ENCODE peak calls at places on chromosomes 3 and 15, in ten cellular contexts. G, Y, P, M, W, N, K, U, A and V are unnamed samples.

GRCh38 chr3:64048631-64049061 is 25.4 kb upstream of the PSMD6 start:
- DNase-seq in K (no peak), Y (peak; percentile 35), N (no peak), M (no peak), W (no peak), A (no peak), U (no peak), P (no peak), G (no peak), V (no peak)

GRCh38 chr3:174218011-174218410 is 641.1 kb upstream of the NAALADL2 start:
- DNase-seq in M (no peak), A (no peak), G (no peak), P (no peak), Y (no peak), N (no peak), U (no peak), K (peak; percentile 6), W (no peak), V (no peak)

GRCh38 chr3:142270407-142270806 is 45.0 kb upstream of the GK5 start:
- DNase-seq in A (no peak), P (no peak), G (peak; percentile 75), M (no peak), N (no peak), W (no peak), K (no peak), U (no peak), Y (no peak), V (no peak)

GRCh38 chr3:46970391-46971091 is 6.0 kb downstream of the CCDC12 start:
- DNase-seq in U (no peak), Y (peak; percentile 41), K (no peak), M (no peak), N (no peak), P (no peak), A (no peak), W (no peak), G (no peak), V (no peak)

GRCh38 chr3:196684548-196685407 is 27.3 kb downstream of the CEP19 start:
- DNase-seq in N (peak; percentile 23), W (peak; percentile 71), G (peak; percentile 71), K (peak; percentile 34), A (peak; percentile 64), Y (peak; percentile 59), P (peak; percentile 80), M (peak; percentile 55), U (peak; percentile 57), V (peak; percentile 79)

GRCh38 chr3:116852801-116853200 is 143.2 kb downstream of the TUSC7 start:
- DNase-seq in M (no peak), P (no peak), Y (no peak), W (no peak), G (no peak), A (no peak), U (no peak), N (no peak), K (no peak), V (no peak)

GRCh38 chr15:31977812-31978662 is 52.3 kb upstream of the CHRNA7 start:
- DNase-seq in M (peak; percentile 53), G (peak; percentile 62), U (peak; percentile 88), K (peak; percentile 21), A (peak; percentile 86), Y (no peak), W (peak; percentile 86), N (peak; percentile 7), P (peak; percentile 50), V (peak; percentile 88)

GRCh38 chr3:122066331-122067213 is 11.4 kb downstream of the CD86 start:
- DNase-seq in K (no peak), W (no peak), Y (no peak), A (no peak), G (no peak), P (peak; percentile 65), U (no peak), N (no peak), M (no peak), V (no peak)

GRCh38 chr3:1055870-1056269 is 37.0 kb upstream of the CNTN6 start:
- DNase-seq in W (no peak), K (no peak), Y (no peak), U (no peak), P (no peak), A (no peak), N (no peak), M (no peak), G (no peak), V (no peak)

GRCh38 chr3:51445544-51446280 is 54.1 kb downstream of the DCAF1 start:
- DNase-seq in W (no peak), K (no peak), M (no peak), Y (no peak), G (no peak), A (no peak), U (no peak), N (no peak), P (no peak), V (no peak)

GRCh38 chr15:70095387-70096214 is 2.1 kb downstream of the TLE3 start:
- DNase-seq in P (peak; percentile 83), K (no peak), N (no peak), W (peak; percentile 75), M (no peak), U (peak; percentile 74), A (no peak), Y (no peak), G (peak; percentile 28), V (peak; percentile 65)

GRCh38 chr15:64855206-64856000 is 13.7 kb downstream of the PLEKHO2 start:
- DNase-seq in A (no peak), G (no peak), Y (peak; percentile 51), N (no peak), K (no peak), U (peak; percentile 22), M (no peak), W (no peak), P (no peak), V (no peak)

GRCh38 chr3:171679011-171679492 is 131.2 kb downstream of the PLD1 start:
- DNase-seq in A (no peak), N (no peak), P (no peak), K (no peak), G (no peak), U (no peak), Y (no peak), M (no peak), W (no peak), V (no peak)

GRCh38 chr3:129938140-129938930 is 36.2 kb upstream of the TRH start:
- DNase-seq in A (no peak), P (no peak), Y (no peak), G (no peak), N (no peak), W (no peak), U (no peak), M (no peak), K (no peak), V (no peak)

GRCh38 chr15:100124361-100124760 is 217.4 kb downstream of the ADAMTS17 start:
- DNase-seq in N (no peak), U (no peak), A (no peak), Y (no peak), G (no peak), K (no peak), P (no peak), M (no peak), W (no peak), V (no peak)

GRCh38 chr15:87609474-87609873 is 647.1 kb downstream of the NTRK3 start:
- DNase-seq in M (peak; percentile 67), N (no peak), A (no peak), P (no peak), W (no peak), U (no peak), Y (peak; percentile 96), K (peak; percentile 81), G (no peak), V (no peak)